ENCODE peak calls at places on chromosomes 13 and 19, in seven cellular contexts. S, B, C, G, W, D and O are unnamed samples.
A peak's percentile ranks its signal among the peaks of the same experiment; 100 is the strongest.

GRCh38 chr19:42512743-42513304 is 15.5 kb downstream of the CEACAM1 start:
- DNase-seq in D (no peak), B (no peak), S (no peak), G (no peak), W (no peak), C (no peak), O (no peak)

GRCh38 chr19:57241181-57241580 is 749 bp downstream of the ZNF805 start:
- DNase-seq in S (no peak), D (no peak), C (peak; percentile 37), G (no peak), W (no peak), B (peak; percentile 57), O (no peak)

GRCh38 chr19:41218615-41219507 is at the start of gene AXL:
- DNase-seq in C (peak; percentile 91), S (peak; percentile 75), G (peak; percentile 86), W (no peak), B (peak; percentile 84), D (peak; percentile 84), O (peak; percentile 96)

GRCh38 chr13:107192289-107192688 is 624.4 kb upstream of the ARGLU1 start:
- DNase-seq in B (no peak), G (no peak), C (no peak), W (no peak), D (no peak), S (no peak), O (no peak)

GRCh38 chr19:47444388-47444821 is 25.1 kb upstream of the MEIS3 start:
- DNase-seq in W (no peak), B (no peak), C (peak; percentile 68), S (no peak), G (peak; percentile 64), D (no peak), O (no peak)

GRCh38 chr13:70310720-70311119 is 202.5 kb upstream of the KLHL1 start:
- DNase-seq in G (peak; percentile 18), W (no peak), S (no peak), D (no peak), B (no peak), C (peak; percentile 72), O (no peak)

GRCh38 chr19:737591-738093 is 13.3 kb upstream of the MISP start:
- DNase-seq in G (no peak), S (no peak), W (no peak), D (no peak), C (peak; percentile 45), B (peak; percentile 60), O (peak; percentile 51)

GRCh38 chr13:102606537-102607309 is 9.9 kb downstream of the TPP2 start:
- DNase-seq in B (no peak), S (no peak), C (no peak), G (no peak), D (no peak), W (no peak), O (no peak)

GRCh38 chr19:52336117-52336811 is at the start of gene ZNF610:
- DNase-seq in C (peak; percentile 90), W (peak; percentile 69), G (peak; percentile 66), D (peak; percentile 94), B (peak; percentile 95), S (peak; percentile 54), O (peak; percentile 64)

GRCh38 chr19:52336976-52337375 is 933 bp downstream of the ZNF610 start:
- DNase-seq in W (no peak), G (no peak), C (no peak), B (peak; percentile 43), D (no peak), S (no peak), O (no peak)

GRCh38 chr19:52335768-52336116 is 301 bp upstream of the ZNF610 start:
- DNase-seq in D (no peak), S (no peak), W (no peak), C (no peak), B (no peak), G (no peak), O (no peak)

DNA sequence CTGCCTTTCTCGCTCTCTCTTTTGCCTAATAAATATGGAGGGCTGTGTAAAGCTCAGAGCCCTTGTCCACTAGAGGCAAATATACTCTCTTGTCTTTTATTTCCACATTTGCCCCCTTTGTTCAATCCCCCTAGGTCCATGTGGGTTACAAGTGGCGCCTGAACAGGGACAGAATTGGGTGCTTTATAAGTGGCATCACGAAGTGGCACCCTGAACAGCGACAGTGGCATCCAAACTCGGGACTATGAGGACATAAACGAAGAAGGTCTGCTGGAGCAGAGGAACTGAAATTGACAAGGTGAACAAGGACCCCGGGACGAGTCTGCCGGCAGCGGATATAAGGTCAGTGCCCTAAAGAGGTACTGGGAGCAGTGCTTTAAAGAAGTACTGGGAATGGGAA is 4.3 kb upstream of the ZNF610 start:
- DNase-seq in B (peak; percentile 6), G (no peak), S (no peak), C (no peak), D (no peak), W (no peak), O (no peak)
- H3K9me3 ChIP-seq in B (no peaks in the 10 kb centered on the region), G (peaks cover 42% of the 10 kb centered on the region), S (peaks cover 66% of the 10 kb centered on the region), C (peaks cover 3% of the 10 kb centered on the region), D (peaks cover 59% of the 10 kb centered on the region), W (peaks cover 57% of the 10 kb centered on the region), O (peaks cover 11% of the 10 kb centered on the region)

GRCh38 chr13:19171563-19171962 is 10.1 kb downstream of the TUBA3C start:
- DNase-seq in D (no peak), S (no peak), G (no peak), C (no peak), W (no peak), B (no peak), O (no peak)

GRCh38 chr13:19172647-19173030 is 9.0 kb downstream of the TUBA3C start:
- DNase-seq in B (no peak), C (no peak), G (no peak), S (no peak), W (no peak), D (no peak), O (no peak)

GRCh38 chr13:19172007-19172646 is 9.5 kb downstream of the TUBA3C start:
- DNase-seq in C (no peak), W (no peak), D (no peak), G (no peak), B (no peak), S (no peak), O (no peak)

GRCh38 chr13:19169991-19170390 is 11.6 kb downstream of the TUBA3C start:
- DNase-seq in W (no peak), B (no peak), G (no peak), S (no peak), C (no peak), D (no peak), O (no peak)

DNA sequence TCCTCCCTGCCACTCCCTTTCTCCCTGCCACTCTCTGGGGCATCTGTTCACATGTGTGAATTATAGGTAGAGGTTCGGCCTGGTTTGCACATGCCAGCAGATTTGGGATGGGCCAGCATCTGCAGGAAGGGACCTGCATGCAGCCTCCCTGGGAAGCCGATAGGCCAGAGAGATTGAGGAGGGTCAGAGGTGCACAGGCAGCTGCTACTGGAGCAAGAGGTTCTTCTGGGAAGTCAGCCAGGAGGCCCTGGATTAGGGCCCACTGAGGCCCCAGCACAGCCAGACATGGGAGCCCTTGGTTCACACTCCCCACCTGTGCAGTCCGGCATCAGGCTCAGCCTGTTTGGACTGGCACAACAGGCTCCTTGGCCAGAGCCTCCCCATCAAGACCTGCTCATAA is 12.1 kb downstream of the TUBA3C start:
- DNase-seq in S (no peak), B (no peak), D (no peak), G (no peak), C (no peak), W (no peak), O (no peak)
- H3K9me3 ChIP-seq in S (no peaks in the 10 kb centered on the region), B (no peaks in the 10 kb centered on the region), D (no peaks in the 10 kb centered on the region), G (no peaks in the 10 kb centered on the region), C (no peaks in the 10 kb centered on the region), W (peaks cover 79% of the 10 kb centered on the region), O (no peaks in the 10 kb centered on the region)

DNA sequence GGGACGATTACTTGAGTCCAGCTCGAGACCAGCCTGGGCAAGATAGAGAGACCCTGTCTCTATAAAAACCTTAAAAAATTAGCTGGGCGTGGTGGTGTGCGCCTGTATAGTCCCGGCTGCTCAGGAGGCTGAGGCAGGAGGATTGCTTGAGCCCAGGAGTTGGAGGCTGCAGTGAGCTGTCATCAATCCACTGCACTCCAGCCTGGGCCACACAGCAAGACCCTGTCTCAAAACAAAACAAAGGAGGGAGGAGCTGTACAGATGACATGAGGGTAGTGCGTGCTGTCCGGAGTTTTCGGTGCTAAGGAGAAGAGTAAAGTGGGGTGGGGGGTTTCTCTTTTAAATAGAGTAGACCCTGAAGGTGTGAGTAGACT is 22.6 kb downstream of the HDGFL2 start:
- DNase-seq in G (no peak), B (no peak), D (no peak), S (no peak), W (no peak), C (no peak), O (no peak)
- H3K9me3 ChIP-seq in G (no peaks in the 10 kb centered on the region), B (no peaks in the 10 kb centered on the region), D (no peaks in the 10 kb centered on the region), S (no peaks in the 10 kb centered on the region), W (no peaks in the 10 kb centered on the region), C (no peaks in the 10 kb centered on the region), O (no peaks in the 10 kb centered on the region)

GRCh38 chr19:6894313-6894712 is 6.9 kb downstream of the ADGRE1 start:
- DNase-seq in B (no peak), W (no peak), D (no peak), G (no peak), C (no peak), S (no peak), O (no peak)
- H3K9me3 ChIP-seq in B (no peaks in the 10 kb centered on the region), W (peaks cover 27% of the 10 kb centered on the region), D (no peaks in the 10 kb centered on the region), G (no peaks in the 10 kb centered on the region), C (no peaks in the 10 kb centered on the region), S (no peaks in the 10 kb centered on the region), O (no peaks in the 10 kb centered on the region)

GRCh38 chr19:12111176-12111575 is 29.0 kb downstream of the ZNF20 start:
- DNase-seq in B (no peak), D (no peak), W (no peak), G (no peak), S (no peak), C (no peak), O (no peak)
- H3K9me3 ChIP-seq in B (no peaks in the 10 kb centered on the region), D (no peaks in the 10 kb centered on the region), W (peaks cover 52% of the 10 kb centered on the region), G (peaks cover 76% of the 10 kb centered on the region), S (peaks cover 25% of the 10 kb centered on the region), C (peaks cover 8% of the 10 kb centered on the region), O (no peaks in the 10 kb centered on the region)

DNA sequence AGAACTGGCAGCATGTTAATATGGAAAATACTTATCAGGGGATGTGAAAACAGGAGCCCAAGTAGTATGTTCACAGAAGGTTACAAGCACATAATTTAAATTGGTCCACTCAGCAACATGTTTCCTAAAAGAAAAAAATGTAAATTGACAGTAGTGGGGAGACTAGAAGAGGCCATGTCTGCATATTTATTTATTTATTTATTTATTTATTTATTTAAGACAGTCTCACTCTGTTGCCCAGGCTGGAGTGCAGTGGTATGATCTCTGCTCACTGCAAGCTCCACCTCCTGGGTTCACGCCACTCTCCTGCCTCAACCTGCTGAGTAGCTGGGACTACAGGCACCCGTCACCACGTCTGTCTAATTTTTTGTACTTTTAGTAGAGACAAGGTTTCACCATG is 13.7 kb upstream of the ZNF8 start:
- DNase-seq in D (no peak), W (no peak), S (no peak), B (no peak), G (no peak), C (no peak), O (no peak)
- H3K9me3 ChIP-seq in D (peaks cover 98% of the 10 kb centered on the region), W (peaks cover 94% of the 10 kb centered on the region), S (peaks cover 96% of the 10 kb centered on the region), B (peaks cover 29% of the 10 kb centered on the region), G (peaks cover 91% of the 10 kb centered on the region), C (peaks cover 22% of the 10 kb centered on the region), O (peaks cover 57% of the 10 kb centered on the region)